ENCODE peak calls at places on chromosomes 2 and 18, in six cellular contexts. One of them, this sample, is unnamed.

GRCh38 chr2:230694241-230694640 is 18.4 kb upstream of the CAB39 start:
- DNase-seq in tibial artery: no peak
- DNase-seq in CD8-positive, alpha-beta memory T cell: no peak
- DNase-seq in heart right ventricle: no peak
- DNase-seq in adrenal gland: no peak
- DNase-seq in cardiac muscle cell: no peak
- DNase-seq in this sample: no peak

GRCh38 chr2:67135201-67135600 is 261.9 kb upstream of the ETAA1 start:
- DNase-seq in CD8-positive, alpha-beta memory T cell: no peak
- DNase-seq in cardiac muscle cell: no peak
- DNase-seq in adrenal gland: no peak
- DNase-seq in tibial artery: no peak
- DNase-seq in heart right ventricle: no peak
- DNase-seq in this sample: no peak

GRCh38 chr2:51350100-51350499 is 318.2 kb upstream of the NRXN1 start:
- DNase-seq in cardiac muscle cell: peak; percentile 70
- DNase-seq in tibial artery: no peak
- DNase-seq in heart right ventricle: no peak
- DNase-seq in adrenal gland: no peak
- DNase-seq in CD8-positive, alpha-beta memory T cell: no peak
- DNase-seq in this sample: no peak

GRCh38 chr2:132503621-132504200 is 87.1 kb downstream of the GPR39 start:
- DNase-seq in heart right ventricle: no peak
- DNase-seq in adrenal gland: no peak
- DNase-seq in CD8-positive, alpha-beta memory T cell: no peak
- DNase-seq in cardiac muscle cell: no peak
- DNase-seq in tibial artery: no peak
- DNase-seq in this sample: no peak

GRCh38 chr18:46329736-46330246 is 225.6 kb downstream of the HAUS1 start:
- DNase-seq in heart right ventricle: no peak
- DNase-seq in CD8-positive, alpha-beta memory T cell: no peak
- DNase-seq in cardiac muscle cell: no peak
- DNase-seq in tibial artery: no peak
- DNase-seq in adrenal gland: no peak
- DNase-seq in this sample: no peak

GRCh38 chr2:182890773-182891381 is 24.4 kb upstream of the FRZB start:
- DNase-seq in heart right ventricle: no peak
- DNase-seq in CD8-positive, alpha-beta memory T cell: no peak
- DNase-seq in tibial artery: no peak
- DNase-seq in cardiac muscle cell: no peak
- DNase-seq in adrenal gland: no peak
- DNase-seq in this sample: no peak

GRCh38 chr2:32418777-32419176 is 62.0 kb downstream of the BIRC6 start:
- DNase-seq in cardiac muscle cell: no peak
- DNase-seq in adrenal gland: no peak
- DNase-seq in tibial artery: no peak
- DNase-seq in heart right ventricle: no peak
- DNase-seq in CD8-positive, alpha-beta memory T cell: no peak
- DNase-seq in this sample: no peak

GRCh38 chr18:3655637-3656050 is 205.7 kb downstream of the TGIF1 start:
- DNase-seq in heart right ventricle: no peak
- DNase-seq in cardiac muscle cell: no peak
- DNase-seq in adrenal gland: no peak
- DNase-seq in CD8-positive, alpha-beta memory T cell: no peak
- DNase-seq in tibial artery: no peak
- DNase-seq in this sample: no peak

GRCh38 chr18:69064063-69064462 is 266.2 kb downstream of the CCDC102B start:
- DNase-seq in CD8-positive, alpha-beta memory T cell: no peak
- DNase-seq in heart right ventricle: no peak
- DNase-seq in cardiac muscle cell: no peak
- DNase-seq in adrenal gland: no peak
- DNase-seq in tibial artery: no peak
- DNase-seq in this sample: no peak

GRCh38 chr2:127174977-127175376 is 45.1 kb downstream of the CYP27C1 start:
- DNase-seq in CD8-positive, alpha-beta memory T cell: no peak
- DNase-seq in cardiac muscle cell: peak; percentile 57
- DNase-seq in heart right ventricle: peak; percentile 36
- DNase-seq in tibial artery: peak; percentile 57
- DNase-seq in adrenal gland: no peak
- DNase-seq in this sample: peak; percentile 72

GRCh38 chr2:183126635-183127034 is 2.4 kb downstream of the NUP35 start:
- DNase-seq in heart right ventricle: no peak
- DNase-seq in tibial artery: no peak
- DNase-seq in adrenal gland: no peak
- DNase-seq in CD8-positive, alpha-beta memory T cell: no peak
- DNase-seq in cardiac muscle cell: no peak
- DNase-seq in this sample: no peak

GRCh38 chr2:32787207-32787606 is 159.4 kb downstream of the TTC27 start:
- DNase-seq in CD8-positive, alpha-beta memory T cell: no peak
- DNase-seq in heart right ventricle: no peak
- DNase-seq in tibial artery: no peak
- DNase-seq in cardiac muscle cell: no peak
- DNase-seq in adrenal gland: no peak
- DNase-seq in this sample: no peak

GRCh38 chr2:221494556-221494955 is 77.5 kb downstream of the EPHA4 start:
- DNase-seq in adrenal gland: no peak
- DNase-seq in CD8-positive, alpha-beta memory T cell: no peak
- DNase-seq in heart right ventricle: no peak
- DNase-seq in cardiac muscle cell: peak; percentile 37
- DNase-seq in tibial artery: no peak
- DNase-seq in this sample: no peak

GRCh38 chr2:131011481-131011880 is 81.8 kb downstream of the FAM168B start:
- DNase-seq in heart right ventricle: no peak
- DNase-seq in tibial artery: no peak
- DNase-seq in adrenal gland: no peak
- DNase-seq in cardiac muscle cell: no peak
- DNase-seq in CD8-positive, alpha-beta memory T cell: no peak
- DNase-seq in this sample: no peak

GRCh38 chr18:78671551-78671950 is 308.1 kb upstream of the SALL3 start:
- DNase-seq in CD8-positive, alpha-beta memory T cell: no peak
- DNase-seq in tibial artery: no peak
- DNase-seq in heart right ventricle: no peak
- DNase-seq in cardiac muscle cell: no peak
- DNase-seq in adrenal gland: no peak
- DNase-seq in this sample: no peak

GRCh38 chr2:168731550-168732128 is 70.8 kb upstream of the NOSTRIN start:
- DNase-seq in tibial artery: no peak
- DNase-seq in adrenal gland: no peak
- DNase-seq in heart right ventricle: no peak
- DNase-seq in cardiac muscle cell: no peak
- DNase-seq in CD8-positive, alpha-beta memory T cell: no peak
- DNase-seq in this sample: no peak

GRCh38 chr2:126244937-126245336 is 411.0 kb upstream of the GYPC start:
- DNase-seq in cardiac muscle cell: peak; percentile 54
- DNase-seq in heart right ventricle: peak; percentile 21
- DNase-seq in tibial artery: peak; percentile 45
- DNase-seq in CD8-positive, alpha-beta memory T cell: no peak
- DNase-seq in adrenal gland: peak; percentile 28
- DNase-seq in this sample: no peak

GRCh38 chr18:4017479-4017878 is 437.6 kb downstream of the DLGAP1 start:
- DNase-seq in tibial artery: no peak
- DNase-seq in cardiac muscle cell: no peak
- DNase-seq in CD8-positive, alpha-beta memory T cell: no peak
- DNase-seq in adrenal gland: no peak
- DNase-seq in heart right ventricle: no peak
- DNase-seq in this sample: no peak

GRCh38 chr2:239272626-239273025 is 128.2 kb downstream of the HDAC4 start:
- DNase-seq in CD8-positive, alpha-beta memory T cell: no peak
- DNase-seq in heart right ventricle: no peak
- DNase-seq in cardiac muscle cell: no peak
- DNase-seq in tibial artery: no peak
- DNase-seq in adrenal gland: peak; percentile 7
- DNase-seq in this sample: peak; percentile 66

GRCh38 chr2:234437642-234438321 is 59.1 kb downstream of the ARL4C start:
- DNase-seq in tibial artery: no peak
- DNase-seq in CD8-positive, alpha-beta memory T cell: no peak
- DNase-seq in cardiac muscle cell: no peak
- DNase-seq in adrenal gland: no peak
- DNase-seq in heart right ventricle: no peak
- DNase-seq in this sample: no peak

GRCh38 chr2:70897977-70898226 is 37.8 kb upstream of the ATP6V1B1 start:
- DNase-seq in CD8-positive, alpha-beta memory T cell: no peak
- DNase-seq in heart right ventricle: no peak
- DNase-seq in cardiac muscle cell: no peak
- DNase-seq in adrenal gland: no peak
- DNase-seq in tibial artery: no peak
- DNase-seq in this sample: peak; percentile 46

GRCh38 chr2:70897203-70897976 is 38.3 kb upstream of the ATP6V1B1 start:
- DNase-seq in adrenal gland: no peak
- DNase-seq in tibial artery: no peak
- DNase-seq in CD8-positive, alpha-beta memory T cell: no peak
- DNase-seq in heart right ventricle: no peak
- DNase-seq in cardiac muscle cell: peak; percentile 19
- DNase-seq in this sample: peak; percentile 69

GRCh38 chr2:70895998-70896764 is 39.5 kb upstream of the ATP6V1B1 start:
- DNase-seq in CD8-positive, alpha-beta memory T cell: no peak
- DNase-seq in tibial artery: no peak
- DNase-seq in heart right ventricle: no peak
- DNase-seq in adrenal gland: no peak
- DNase-seq in cardiac muscle cell: no peak
- DNase-seq in this sample: no peak

GRCh38 chr2:70896765-70897202 is 38.9 kb upstream of the ATP6V1B1 start:
- DNase-seq in tibial artery: no peak
- DNase-seq in CD8-positive, alpha-beta memory T cell: no peak
- DNase-seq in heart right ventricle: no peak
- DNase-seq in cardiac muscle cell: no peak
- DNase-seq in adrenal gland: no peak
- DNase-seq in this sample: no peak

DNA sequence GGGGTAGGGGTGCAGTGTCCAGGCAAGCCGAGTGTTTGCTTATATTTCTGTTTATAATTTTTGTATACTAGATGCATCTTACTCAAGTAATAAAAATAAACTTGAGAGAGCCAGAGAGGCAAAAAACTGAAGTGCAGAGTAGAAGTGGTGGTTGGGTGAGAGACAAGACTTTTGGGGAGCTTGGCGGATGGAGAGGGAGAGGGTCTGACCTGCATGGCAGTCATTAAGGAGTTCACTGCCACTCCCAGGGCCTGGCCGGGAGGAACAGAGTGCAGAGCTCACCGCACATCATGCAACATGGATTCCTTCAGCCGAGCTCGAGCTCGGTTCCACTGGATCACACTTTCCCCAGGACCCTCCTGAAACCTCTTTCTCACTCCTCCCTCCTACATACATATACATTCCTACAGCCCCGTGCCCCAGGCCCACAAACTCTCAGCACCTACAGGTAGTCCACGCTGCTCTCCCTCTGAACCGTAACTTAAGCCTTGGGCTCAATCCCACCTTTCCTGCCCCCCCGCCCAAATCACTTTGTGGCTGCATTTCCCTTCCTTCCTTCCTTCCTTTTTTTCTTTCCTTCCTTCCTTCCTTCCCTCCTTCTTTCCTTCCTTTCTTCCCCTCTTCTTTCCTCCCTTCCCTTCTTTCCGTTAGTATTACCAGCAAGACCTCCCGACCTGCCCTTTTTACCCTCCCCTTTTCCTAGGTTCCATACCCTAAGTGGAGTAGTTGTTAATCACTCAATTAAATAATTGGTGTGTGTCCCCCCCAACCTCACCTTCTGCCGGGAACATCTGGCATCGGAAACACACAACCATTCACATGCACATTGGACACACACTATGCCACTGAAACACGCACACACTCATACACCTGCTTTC is 37.1 kb upstream of the ATP6V1B1 start:
- DNase-seq in adrenal gland: no peak
- DNase-seq in tibial artery: no peak
- DNase-seq in CD8-positive, alpha-beta memory T cell: no peak
- DNase-seq in heart right ventricle: no peak
- DNase-seq in cardiac muscle cell: no peak
- DNase-seq in this sample: peak; percentile 43
- H3K4me3 ChIP-seq in adrenal gland: no peak overlapping the region
- H3K4me3 ChIP-seq in tibial artery: no peak overlapping the region
- H3K4me3 ChIP-seq in CD8-positive, alpha-beta memory T cell: no peak overlapping the region
- H3K4me3 ChIP-seq in heart right ventricle: peak overlapping the region; percentile 53
- H3K4me3 ChIP-seq in cardiac muscle cell: no peak overlapping the region
- H3K4me3 ChIP-seq in this sample: no peak overlapping the region

DNA sequence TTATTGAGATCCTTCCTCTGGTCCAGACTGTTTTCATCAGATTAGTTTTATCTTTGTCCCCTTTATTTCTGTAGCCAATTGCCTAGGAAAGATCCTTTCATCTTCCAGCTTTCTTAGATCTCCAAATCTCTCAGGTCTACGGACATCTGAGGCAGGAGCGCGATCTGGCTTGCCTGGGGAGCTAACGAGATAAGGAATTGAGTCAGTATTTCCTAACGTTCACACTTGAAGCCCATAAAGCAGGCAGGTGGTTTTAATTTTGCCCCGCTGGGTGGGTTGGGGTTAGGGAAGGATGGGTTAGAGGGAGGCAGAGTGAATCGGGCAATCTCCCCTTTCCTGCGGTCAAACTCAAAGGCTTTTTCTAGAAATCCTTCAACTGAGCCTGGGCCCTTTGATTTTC is 729 bp upstream of the TTLL4 start:
- DNase-seq in CD8-positive, alpha-beta memory T cell: no peak
- DNase-seq in adrenal gland: no peak
- DNase-seq in tibial artery: no peak
- DNase-seq in cardiac muscle cell: no peak
- DNase-seq in heart right ventricle: no peak
- DNase-seq in this sample: no peak
- H3K4me3 ChIP-seq in CD8-positive, alpha-beta memory T cell: peak overlapping the region; percentile 37
- H3K4me3 ChIP-seq in adrenal gland: no peak overlapping the region
- H3K4me3 ChIP-seq in tibial artery: peak overlapping the region; percentile 73
- H3K4me3 ChIP-seq in cardiac muscle cell: no peak overlapping the region
- H3K4me3 ChIP-seq in heart right ventricle: no peak overlapping the region
- H3K4me3 ChIP-seq in this sample: peak overlapping the region; percentile 87

DNA sequence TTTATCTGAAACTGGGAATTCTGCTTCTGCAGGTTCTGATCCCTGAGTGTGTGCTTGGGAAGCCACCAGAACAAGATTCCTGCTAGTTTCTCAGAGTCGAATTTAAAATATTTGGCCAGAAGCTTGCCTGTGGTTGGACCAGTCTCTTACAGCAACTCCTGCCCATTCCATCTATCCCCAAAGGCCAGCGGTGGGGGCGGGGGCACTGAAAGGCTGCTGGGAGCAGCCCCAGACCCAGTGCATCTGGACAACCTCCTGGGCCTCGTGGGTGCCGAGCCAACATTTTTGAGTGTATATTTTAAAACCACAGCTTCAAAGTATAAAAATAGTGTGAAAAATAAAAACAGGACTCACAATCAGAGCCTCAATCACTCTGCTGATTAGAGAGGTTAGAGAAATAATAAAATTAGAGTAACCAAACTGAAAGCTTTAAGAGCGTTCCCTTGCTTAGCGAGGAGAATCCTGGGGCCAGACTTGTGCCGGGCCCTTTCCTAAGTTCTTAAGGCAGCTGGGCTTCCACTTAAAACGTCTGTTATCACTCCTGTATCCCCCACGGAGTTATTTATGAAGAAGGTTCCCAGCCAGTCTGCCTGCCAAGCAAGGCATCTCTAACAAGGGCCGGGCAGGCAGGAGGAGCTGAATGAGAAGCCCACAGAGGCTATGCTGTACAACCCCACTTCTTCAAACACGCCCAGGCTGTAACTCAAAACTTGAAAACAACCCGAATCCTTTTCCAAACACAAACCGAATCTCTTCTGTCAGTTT is 38.8 kb upstream of the ZFP36L2 start:
- DNase-seq in adrenal gland: no peak
- DNase-seq in cardiac muscle cell: peak; percentile 89
- DNase-seq in CD8-positive, alpha-beta memory T cell: no peak
- DNase-seq in tibial artery: peak; percentile 53
- DNase-seq in heart right ventricle: peak; percentile 75
- DNase-seq in this sample: no peak
- H3K4me3 ChIP-seq in adrenal gland: no peak overlapping the region
- H3K4me3 ChIP-seq in cardiac muscle cell: no peak overlapping the region
- H3K4me3 ChIP-seq in CD8-positive, alpha-beta memory T cell: no peak overlapping the region
- H3K4me3 ChIP-seq in tibial artery: no peak overlapping the region
- H3K4me3 ChIP-seq in heart right ventricle: no peak overlapping the region
- H3K4me3 ChIP-seq in this sample: peak overlapping the region; percentile 18

GRCh38 chr2:20575935-20576597 is 74.8 kb downstream of the HS1BP3 start:
- DNase-seq in tibial artery: no peak
- DNase-seq in adrenal gland: no peak
- DNase-seq in CD8-positive, alpha-beta memory T cell: no peak
- DNase-seq in heart right ventricle: no peak
- DNase-seq in cardiac muscle cell: no peak
- DNase-seq in this sample: no peak
- H3K4me3 ChIP-seq in tibial artery: no peak overlapping the region
- H3K4me3 ChIP-seq in adrenal gland: no peak overlapping the region
- H3K4me3 ChIP-seq in CD8-positive, alpha-beta memory T cell: peak overlapping the region; percentile 75
- H3K4me3 ChIP-seq in heart right ventricle: no peak overlapping the region
- H3K4me3 ChIP-seq in cardiac muscle cell: no peak overlapping the region
- H3K4me3 ChIP-seq in this sample: no peak overlapping the region

This sample was measured in coronary artery.